ENCODE peak calls at places on chromosomes 13 and 19, in seven cellular contexts. G, U, M, T, B, H and F are unnamed samples. For H3K9me3, the result is how much of the 10 kb centered on the place peaks cover.

GRCh38 chr13:32116210-32116609 is 84.6 kb downstream of the FRY start:
- DNase-seq in G (no peak), B (no peak), H (no peak), M (no peak), T (no peak), U (no peak), F (no peak)

GRCh38 chr19:41447732-41448332 is 4.9 kb downstream of the ERICH4 start:
- DNase-seq in M (no peak), B (no peak), H (no peak), G (no peak), U (no peak), T (no peak), F (no peak)

GRCh38 chr13:79492918-79493594 is 12.1 kb downstream of the NDFIP2 start:
- DNase-seq in H (no peak), M (no peak), B (no peak), G (no peak), T (no peak), U (no peak), F (no peak)

GRCh38 chr13:20124303-20124702 is 36.5 kb downstream of the GJA3 start:
- DNase-seq in T (no peak), U (peak), B (no peak), M (no peak), G (no peak), H (no peak), F (no peak)

GRCh38 chr13:70613295-70613694 is 505.0 kb upstream of the KLHL1 start:
- DNase-seq in H (peak), T (peak), M (no peak), B (no peak), U (no peak), G (no peak), F (no peak)

GRCh38 chr19:55156202-55157063 is 1.1 kb downstream of the TNNI3 start:
- DNase-seq in H (peak), T (peak), B (peak), G (no peak), M (peak), U (peak), F (peak)

GRCh38 chr19:53947624-53948023 is 15.1 kb upstream of the CACNG8 start:
- DNase-seq in U (no peak), H (no peak), M (no peak), G (no peak), B (peak), T (peak), F (no peak)

GRCh38 chr13:30153871-30154426 is 153.4 kb downstream of the KATNAL1 start:
- DNase-seq in T (no peak), M (no peak), U (peak), B (no peak), H (no peak), G (no peak), F (no peak)

GRCh38 chr19:58558623-58559274 is 338 bp upstream of the UBE2M start:
- DNase-seq in G (peak), T (peak), M (peak), B (peak), U (peak), H (peak), F (peak)

GRCh38 chr19:12194827-12195500 is 32.1 kb downstream of the ZNF136 start:
- DNase-seq in G (peak), H (peak), B (no peak), U (peak), M (peak), T (peak), F (no peak)

GRCh38 chr19:51064534-51065220 is at the start of gene KLK13:
- DNase-seq in M (peak), U (no peak), B (peak), G (no peak), T (no peak), H (no peak), F (no peak)

GRCh38 chr19:11535792-11536595 is 2.7 kb upstream of the CNN1 start:
- DNase-seq in U (peak), H (peak), B (peak), M (peak), T (peak), G (peak), F (peak)

DNA sequence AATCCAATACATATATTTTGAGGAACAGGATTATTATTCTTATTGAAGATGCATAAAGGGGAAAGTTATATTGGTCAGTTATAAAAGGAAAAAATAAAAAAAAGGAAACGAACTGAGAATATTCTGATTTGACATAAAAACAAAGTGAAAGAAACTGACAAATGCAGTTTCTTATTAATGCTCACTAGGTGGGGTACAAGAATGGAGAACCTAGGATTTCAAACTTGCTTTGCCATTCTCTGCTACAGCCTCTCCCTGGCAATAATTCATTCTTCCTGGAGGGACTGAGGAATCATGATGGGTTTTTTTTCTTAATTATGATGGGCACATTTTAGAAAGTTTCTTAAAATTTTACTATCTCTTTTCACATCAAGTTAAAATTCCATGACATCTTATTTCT is 154.9 kb downstream of the PCDH9 start:
- DNase-seq in M (no peak), H (peak), B (peak), G (no peak), U (peak), T (no peak), F (no peak)
- H3K4me3 ChIP-seq in M (peak), H (no peak), B (peak), G (no peak), U (no peak), T (no peak), F (no peak)

GRCh38 chr19:46353730-46354528 is 7.0 kb downstream of the PPP5C start:
- DNase-seq in H (no peak), M (peak), G (no peak), T (no peak), U (no peak), B (no peak), F (no peak)
- H3K9me3 ChIP-seq in H (under half), M (under half), G (under half), T (under half), U (under half), B (under half), F (under half)

GRCh38 chr13:42883142-42883541 is 101.8 kb downstream of the FAM216B start:
- DNase-seq in G (no peak), T (no peak), M (no peak), U (no peak), B (no peak), H (no peak), F (no peak)

GRCh38 chr13:42883771-42884170 is 102.4 kb downstream of the FAM216B start:
- DNase-seq in B (peak), U (peak), G (no peak), M (no peak), H (peak), T (peak), F (peak)

GRCh38 chr13:42878721-42879120 is 97.3 kb downstream of the FAM216B start:
- DNase-seq in M (no peak), U (no peak), H (no peak), T (no peak), G (no peak), B (no peak), F (no peak)

GRCh38 chr13:42876810-42877550 is 95.6 kb downstream of the FAM216B start:
- DNase-seq in T (no peak), B (no peak), U (peak), M (no peak), H (peak), G (no peak), F (no peak)

DNA sequence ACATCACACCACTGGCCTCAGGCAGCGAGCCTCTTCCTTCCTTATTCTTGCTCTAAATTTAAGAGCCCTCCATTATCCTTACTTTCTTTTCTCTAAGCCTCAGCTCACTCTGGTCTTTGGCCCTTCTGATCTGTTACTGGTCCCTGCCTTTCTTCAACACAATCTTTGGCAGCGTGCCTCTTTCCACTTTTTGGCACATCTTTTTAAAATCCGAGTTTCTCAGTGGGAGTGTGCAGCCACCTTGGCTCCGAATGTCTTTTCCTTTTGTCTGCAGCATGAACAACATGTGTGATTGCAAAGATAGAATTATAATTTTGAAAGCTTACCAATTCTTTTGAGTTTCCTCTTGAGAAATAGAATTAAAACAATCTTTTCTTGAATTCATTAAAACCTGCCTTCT is 98.9 kb downstream of the FAM216B start:
- DNase-seq in T (no peak), B (no peak), G (peak), H (no peak), M (peak), U (no peak), F (no peak)
- H3K4me3 ChIP-seq in T (no peak), B (no peak), G (no peak), H (no peak), M (no peak), U (no peak), F (no peak)

GRCh38 chr13:111629016-111629415 is 308.6 kb downstream of the TEX29 start:
- DNase-seq in G (no peak), U (no peak), H (no peak), M (no peak), T (no peak), B (no peak), F (no peak)
- H3K9me3 ChIP-seq in G (under half), U (half or more), H (under half), M (under half), T (under half), B (under half), F (under half)

GRCh38 chr13:48443442-48444208 is 30.7 kb upstream of the LPAR6 start:
- DNase-seq in U (no peak), M (no peak), H (no peak), G (no peak), T (no peak), B (no peak), F (no peak)
- H3K4me3 ChIP-seq in U (no peak), M (no peak), H (no peak), G (no peak), T (no peak), B (no peak), F (no peak)

DNA sequence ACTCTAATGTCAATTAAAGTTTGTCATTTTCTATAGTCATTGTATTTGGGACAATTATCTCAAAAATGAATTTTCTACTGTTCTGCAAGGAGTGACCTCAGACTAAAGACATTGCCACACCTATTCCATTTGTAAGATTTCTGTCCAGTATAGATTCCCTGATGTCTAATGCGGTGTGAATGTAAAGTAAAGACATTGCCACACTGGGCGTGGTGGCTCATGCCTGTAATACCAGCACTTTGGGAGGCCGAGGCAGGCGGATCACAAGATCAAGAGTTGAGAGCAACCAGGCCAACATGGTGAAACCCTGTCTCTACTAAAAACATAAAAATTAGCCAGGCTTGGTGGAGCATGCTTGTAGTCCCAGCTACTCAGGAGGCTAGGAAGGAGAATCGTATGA is 13.8 kb upstream of the ZNF83 start:
- DNase-seq in U (no peak), T (no peak), B (no peak), H (no peak), M (no peak), G (no peak), F (no peak)
- H3K9me3 ChIP-seq in U (under half), T (under half), B (half or more), H (under half), M (under half), G (under half), F (under half)

GRCh38 chr19:14496849-14497346 is 971 bp upstream of the GIPC1 start:
- DNase-seq in H (no peak), T (no peak), M (no peak), B (no peak), G (no peak), U (no peak), F (no peak)
- H3K4me3 ChIP-seq in H (peak), T (peak), M (peak), B (peak), G (no peak), U (no peak), F (no peak)

GRCh38 chr19:9672893-9673292 is 2.0 kb downstream of the ZNF562 start:
- DNase-seq in G (no peak), T (no peak), U (no peak), H (no peak), B (no peak), M (no peak), F (no peak)
- H3K9me3 ChIP-seq in G (under half), T (under half), U (under half), H (under half), B (half or more), M (under half), F (under half)

DNA sequence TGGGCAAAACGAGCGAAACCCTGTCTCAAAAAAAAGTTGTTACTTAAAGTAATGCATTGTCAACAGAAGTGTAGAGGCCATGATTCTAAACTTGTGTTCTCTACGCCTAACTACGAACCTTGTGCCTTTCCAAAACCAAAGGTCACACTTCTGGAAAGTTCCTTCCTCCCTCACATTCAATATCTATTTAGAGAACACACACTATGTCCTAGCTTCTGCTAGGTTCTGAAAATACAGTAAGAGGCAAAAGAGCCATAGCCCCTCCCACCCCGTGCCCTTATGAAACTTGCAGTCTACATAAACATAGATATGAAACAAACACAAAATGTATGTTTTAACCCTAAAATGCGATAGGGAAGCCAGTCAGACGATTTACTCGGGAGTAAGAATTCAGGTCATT is 36.4 kb downstream of the RNF6 start:
- DNase-seq in G (peak), M (no peak), T (no peak), H (no peak), U (peak), B (no peak), F (no peak)
- H3K4me3 ChIP-seq in G (peak), M (peak), T (peak), H (peak), U (peak), B (peak), F (peak)